ENCODE peak calls at places on chromosomes 16 and 17, in ten cellular contexts. X is transverse colon, U is GM12878, J is stomach, G is sigmoid colon, B is suprapubic skin, K is upper lobe of left lung, T is HepG2, D is K562, O is H1. Z is an unnamed sample.

GRCh38 chr17:58370309-58370708 is 18.3 kb upstream of the SUPT4H1 start:
- DNase-seq in T (no peak), U (no peak), K (no peak), O (no peak), B (no peak), J (no peak), G (no peak), X (no peak), D (no peak), Z (no peak)

GRCh38 chr17:34252890-34253525 is 2.1 kb upstream of the CCL2 start:
- DNase-seq in K (no peak), G (no peak), U (no peak), B (no peak), X (no peak), O (no peak), D (no peak), T (no peak), J (no peak), Z (peak)

GRCh38 chr16:63426275-63426870 is 1390.1 kb upstream of the CDH8 start:
- DNase-seq in T (no peak), J (no peak), B (no peak), X (no peak), D (no peak), O (no peak), U (no peak), G (no peak), K (no peak), Z (no peak)

GRCh38 chr16:89300311-89300975 is 82.9 kb downstream of the ZNF778 start:
- DNase-seq in K (peak), D (no peak), U (no peak), T (no peak), X (no peak), O (no peak), J (peak), G (peak), B (no peak), Z (no peak)

GRCh38 chr16:19883296-19883951 is 1.2 kb downstream of the GPRC5B start:
- DNase-seq in G (no peak), K (no peak), D (peak), X (peak), O (no peak), J (peak), U (no peak), T (no peak), B (peak), Z (no peak)

GRCh38 chr17:46820592-46821450 is 2.3 kb upstream of the WNT3 start:
- DNase-seq in U (no peak), J (no peak), G (no peak), O (no peak), D (no peak), B (no peak), T (no peak), K (no peak), X (no peak), Z (no peak)

GRCh38 chr17:15289285-15290185 is 24.4 kb upstream of the PMP22 start:
- DNase-seq in O (no peak), J (no peak), B (no peak), X (no peak), T (peak), U (no peak), D (peak), G (no peak), K (no peak), Z (no peak)

GRCh38 chr16:22075043-22075757 is 17.1 kb upstream of the VWA3A start:
- DNase-seq in D (no peak), K (no peak), O (no peak), U (no peak), G (no peak), T (no peak), J (no peak), B (no peak), X (no peak), Z (no peak)

GRCh38 chr17:81419333-81419885 is 24.2 kb downstream of the BAHCC1 start:
- DNase-seq in B (peak), G (peak), T (no peak), U (no peak), K (peak), X (peak), J (peak), O (no peak), D (peak), Z (peak)

GRCh38 chr17:77365584-77366186 is 224.9 kb downstream of the SEC14L1 start:
- DNase-seq in D (peak), X (peak), O (no peak), G (peak), B (peak), U (no peak), T (no peak), K (peak), J (peak), Z (no peak)

GRCh38 chr17:42177684-42178083 is 3.3 kb downstream of the KCNH4 start:
- DNase-seq in K (no peak), B (no peak), X (no peak), U (no peak), T (no peak), G (no peak), D (no peak), O (no peak), J (no peak), Z (no peak)

GRCh38 chr17:74210191-74211140 is 2.9 kb upstream of the TTYH2 start:
- DNase-seq in T (peak), X (peak), K (peak), G (peak), J (peak), B (no peak), O (no peak), U (no peak), D (peak), Z (no peak)

GRCh38 chr17:28196637-28197036 is 122.4 kb upstream of the TMEM97 start:
- DNase-seq in K (no peak), O (no peak), X (no peak), B (no peak), U (no peak), D (no peak), T (no peak), J (no peak), G (no peak), Z (no peak)

GRCh38 chr17:30340957-30341356 is 7.1 kb upstream of the TMIGD1 start:
- DNase-seq in D (no peak), J (no peak), T (no peak), K (no peak), U (no peak), O (no peak), G (no peak), X (no peak), B (no peak), Z (no peak)

GRCh38 chr16:88194397-88195020 is 188.2 kb upstream of the ZNF469 start:
- DNase-seq in K (peak), B (peak), T (peak), D (no peak), J (no peak), X (peak), O (no peak), U (no peak), G (peak), Z (peak)

GRCh38 chr16:52318259-52319008 is 228.5 kb downstream of the TOX3 start:
- DNase-seq in T (no peak), O (no peak), B (no peak), D (no peak), J (no peak), K (no peak), X (no peak), U (no peak), G (no peak), Z (peak)

GRCh38 chr16:1153480-1154160 is 714 bp downstream of the CACNA1H start:
- DNase-seq in D (no peak), K (no peak), U (no peak), T (no peak), J (no peak), X (no peak), O (no peak), B (no peak), G (no peak), Z (no peak)

GRCh38 chr16:1151424-1152122 is 1.3 kb upstream of the CACNA1H start:
- DNase-seq in O (no peak), U (no peak), J (no peak), D (no peak), X (no peak), B (no peak), T (no peak), G (no peak), K (no peak), Z (no peak)

GRCh38 chr16:1152123-1152638 is 725 bp upstream of the CACNA1H start:
- DNase-seq in U (no peak), J (no peak), B (no peak), T (no peak), D (peak), G (peak), X (no peak), O (no peak), K (no peak), Z (no peak)

GRCh38 chr16:1154291-1154886 is 1.5 kb downstream of the CACNA1H start:
- DNase-seq in J (no peak), K (no peak), T (no peak), O (no peak), U (no peak), D (no peak), X (no peak), G (peak), B (no peak), Z (no peak)

GRCh38 chr16:1152651-1153259 is at the start of gene CACNA1H:
- DNase-seq in O (no peak), X (no peak), D (peak), B (no peak), J (no peak), U (no peak), K (no peak), T (no peak), G (no peak), Z (no peak)
- TF ChIP-seq EP300 in O (no peak), X (no peak), D (no peak), B (no peak), J (no peak), U (no peak), K (no peak), T (no peak), G (no peak), Z (no peak)

GRCh38 chr17:37516131-37516561 is 26.5 kb downstream of the DUSP14 start:
- DNase-seq in T (no peak), K (no peak), D (no peak), X (no peak), B (no peak), U (no peak), G (no peak), O (no peak), J (no peak), Z (no peak)
- TF ChIP-seq POLR2AphosphoS5 in T (no peak), K (no peak), D (no peak), X (no peak), B (no peak), U (no peak), G (no peak), O (no peak), J (no peak), Z (no peak)

GRCh38 chr16:57526498-57526897 is 9.9 kb downstream of the CCDC102A start:
- DNase-seq in X (no peak), G (no peak), K (no peak), B (no peak), T (no peak), D (no peak), U (no peak), O (no peak), J (no peak), Z (no peak)
- H3K27ac ChIP-seq in X (no peak), G (no peak), K (no peak), B (no peak), T (no peak), D (no peak), U (no peak), O (no peak), J (no peak), Z (no peak)

GRCh38 chr16:23940111-23940510 is 104.3 kb downstream of the PRKCB start:
- DNase-seq in J (no peak), U (no peak), G (no peak), B (no peak), X (no peak), T (no peak), D (no peak), O (no peak), K (no peak), Z (no peak)
- TF ChIP-seq EP300 in J (no peak), U (no peak), G (no peak), B (no peak), X (no peak), T (no peak), D (no peak), O (no peak), K (no peak), Z (no peak)

DNA sequence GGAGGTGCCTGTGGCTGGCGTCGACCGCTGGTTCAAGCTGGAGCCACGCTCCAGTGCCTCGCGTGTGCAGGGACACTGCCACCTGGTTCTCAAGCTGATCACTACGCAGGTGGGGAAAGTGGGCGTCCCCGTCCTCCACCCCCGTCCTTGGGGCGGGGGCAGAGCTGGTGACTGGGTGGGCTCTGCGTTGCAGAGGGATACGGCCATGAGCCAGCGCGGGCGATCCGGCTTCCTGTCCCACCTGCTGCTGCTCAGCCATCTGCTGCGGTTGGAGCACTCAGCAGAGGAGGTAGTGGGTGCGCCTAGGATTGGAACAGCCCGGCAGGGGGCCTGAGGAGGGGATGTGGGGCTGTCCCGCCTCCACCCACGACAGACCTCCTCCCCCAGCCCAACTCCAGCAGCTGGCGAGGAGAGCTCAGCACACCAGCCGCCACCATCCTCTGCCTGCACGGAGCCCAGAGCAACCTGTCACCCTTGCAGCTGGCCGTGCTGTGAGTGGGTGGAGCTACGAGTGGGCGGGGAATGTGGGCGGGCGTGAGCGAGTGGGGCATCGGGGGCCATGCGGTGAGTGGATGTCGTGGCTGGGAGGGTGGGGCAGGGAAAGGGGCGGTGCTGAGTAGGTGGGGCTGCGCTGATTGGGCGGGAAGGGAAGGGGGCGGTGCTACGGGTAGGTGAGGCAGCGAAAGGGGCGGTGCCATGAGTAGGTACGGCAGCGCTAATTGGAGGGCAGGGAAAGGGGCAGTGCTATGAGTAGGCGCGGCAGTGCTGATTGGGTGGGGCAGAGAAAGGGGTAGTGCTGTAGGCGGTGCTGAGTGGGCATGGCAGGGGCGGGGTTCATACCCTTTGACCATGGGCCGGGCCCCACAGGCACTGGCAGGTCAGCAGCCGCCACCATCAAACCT is 8.9 kb downstream of the TSR3 start:
- DNase-seq in O (peak), B (peak), G (peak), D (peak), J (peak), X (peak), U (peak), T (peak), K (peak), Z (peak)
- TF ChIP-seq POLR2AphosphoS5 in O (no peak), B (no peak), G (no peak), D (no peak), J (no peak), X (peak), U (no peak), T (no peak), K (no peak), Z (no peak)

DNA sequence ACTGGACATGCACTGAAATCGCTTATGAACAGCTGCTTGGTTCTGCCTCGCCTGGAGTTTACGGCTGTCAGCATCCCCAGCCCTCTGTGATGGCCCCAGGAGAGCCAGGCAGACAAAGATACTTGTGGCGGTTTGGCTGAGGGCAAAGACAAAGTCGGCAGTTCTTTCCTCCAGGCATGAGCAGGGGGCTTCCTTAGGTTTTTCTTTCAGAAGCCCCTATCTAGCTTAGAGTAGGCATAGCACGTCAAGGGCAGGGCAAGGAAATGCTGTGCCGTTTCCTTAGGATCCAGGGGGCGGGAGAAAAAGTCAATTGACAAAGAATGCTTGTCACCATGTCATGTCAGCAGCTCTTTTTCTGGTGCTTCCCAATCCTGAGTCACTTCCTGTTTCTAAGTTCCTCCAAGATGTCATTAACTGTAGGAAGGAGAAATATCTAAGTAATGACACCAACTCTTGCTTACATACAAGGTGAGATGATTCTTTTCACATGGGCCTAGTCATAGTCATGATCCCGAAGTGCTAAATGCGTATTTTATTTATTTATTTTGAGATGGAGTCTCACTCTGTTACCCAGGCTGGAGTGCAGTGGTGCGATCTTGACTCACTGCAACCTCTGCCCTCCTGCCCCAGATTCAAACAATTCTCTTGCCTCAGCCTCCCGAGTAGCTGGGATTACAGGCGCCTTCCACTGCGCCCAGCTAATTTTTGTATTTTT is 35.2 kb downstream of the GJC1 start:
- DNase-seq in X (no peak), T (no peak), U (no peak), G (peak), O (no peak), D (peak), J (no peak), K (no peak), B (peak), Z (no peak)
- H3K27ac ChIP-seq in X (peak), T (no peak), U (no peak), G (peak), O (no peak), D (peak), J (peak), K (peak), B (peak), Z (peak)

GRCh38 chr16:24984903-24985675 is 30.1 kb downstream of the ARHGAP17 start:
- DNase-seq in G (no peak), K (no peak), O (no peak), T (no peak), D (no peak), X (no peak), J (no peak), B (no peak), U (no peak), Z (no peak)

GRCh38 chr16:24988137-24988535 is 27.0 kb downstream of the ARHGAP17 start:
- DNase-seq in U (no peak), K (no peak), X (no peak), J (no peak), T (no peak), B (no peak), D (no peak), O (no peak), G (no peak), Z (no peak)

GRCh38 chr16:24988593-24989338 is 26.4 kb downstream of the ARHGAP17 start:
- DNase-seq in D (peak), B (no peak), G (no peak), T (peak), X (peak), O (no peak), J (peak), K (no peak), U (no peak), Z (no peak)

GRCh38 chr16:24984101-24984500 is 31.1 kb downstream of the ARHGAP17 start:
- DNase-seq in U (no peak), X (no peak), J (no peak), K (no peak), D (no peak), O (no peak), T (no peak), B (no peak), G (no peak), Z (no peak)

GRCh38 chr16:24986512-24987303 is 28.5 kb downstream of the ARHGAP17 start:
- DNase-seq in B (no peak), U (no peak), K (peak), T (peak), G (peak), X (no peak), O (no peak), J (no peak), D (peak), Z (no peak)
- TF ChIP-seq EP300 in B (no peak), U (no peak), K (no peak), T (no peak), G (no peak), X (no peak), O (no peak), J (no peak), D (peak), Z (no peak)

DNA sequence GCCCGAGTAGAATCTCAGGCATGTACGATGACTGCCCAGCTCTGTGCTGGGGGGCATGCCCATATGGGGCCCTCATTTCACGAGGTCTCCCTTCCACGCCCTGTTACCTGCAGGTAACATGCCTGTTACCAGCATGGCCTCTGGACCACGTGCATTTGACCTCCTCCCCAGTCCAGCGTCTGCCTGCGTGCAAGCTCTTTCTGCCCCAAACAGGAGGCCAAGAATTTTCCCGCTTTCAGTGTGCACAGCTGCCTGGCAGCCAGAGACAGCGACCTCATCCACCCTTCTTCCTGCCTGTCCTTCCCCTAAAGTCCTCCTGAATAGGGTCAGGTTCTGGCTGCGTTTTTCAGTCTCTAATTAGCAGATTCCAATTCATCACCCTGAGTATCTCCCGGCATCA is 306.5 kb upstream of the ZFHX3 start:
- DNase-seq in J (no peak), X (no peak), O (no peak), G (no peak), U (no peak), B (no peak), K (no peak), T (no peak), D (no peak), Z (no peak)
- TF ChIP-seq POLR2AphosphoS5 in J (no peak), X (no peak), O (no peak), G (no peak), U (no peak), B (no peak), K (no peak), T (no peak), D (no peak), Z (no peak)

Z was measured in esophagus muscularis mucosa.